ENCODE peak calls at places on chromosomes 12 and 14, in seven cellular contexts. L is A549, E is HCT116, B is SK-N-SH, O is WTC11, W is K562, X is H1. V is an unnamed sample.

GRCh38 chr12:53172352-53172751 is 8.2 kb upstream of the ZNF740 start:
- DNase-seq in L (no peak), E (no peak), B (no peak), O (no peak), W (peak), X (no peak), V (no peak)

GRCh38 chr14:94581127-94581999 is at the start of gene SERPINA5:
- DNase-seq in L (no peak), E (no peak), B (peak), O (peak), W (peak), X (no peak), V (peak)

GRCh38 chr12:106527356-106527755 is 55.4 kb upstream of the RFX4 start:
- DNase-seq in L (no peak), E (no peak), B (no peak), O (no peak), W (no peak), X (no peak), V (no peak)

GRCh38 chr14:36183402-36183801 is 6.9 kb upstream of the PTCSC3 start:
- DNase-seq in L (no peak), E (no peak), B (no peak), O (no peak), W (no peak), X (no peak), V (no peak)

GRCh38 chr12:27919671-27920235 is 52.8 kb downstream of the PTHLH start:
- DNase-seq in L (no peak), E (no peak), B (no peak), O (no peak), W (no peak), X (no peak), V (no peak)

GRCh38 chr12:4107436-4107878 is 166.1 kb upstream of the CCND2 start:
- DNase-seq in L (peak), E (peak), B (peak), O (peak), W (peak), X (peak), V (peak)

GRCh38 chr12:63855299-63855698 is 10.8 kb downstream of the SRGAP1 start:
- DNase-seq in L (no peak), E (no peak), B (no peak), O (no peak), W (no peak), X (no peak), V (no peak)

GRCh38 chr12:78096909-78097597 is 266.4 kb downstream of the NAV3 start:
- DNase-seq in L (no peak), E (no peak), B (peak), O (no peak), W (no peak), X (no peak), V (no peak)

GRCh38 chr14:75847584-75847983 is 134.2 kb downstream of the TGFB3 start:
- DNase-seq in L (no peak), E (no peak), B (no peak), O (no peak), W (no peak), X (no peak), V (no peak)

GRCh38 chr12:122079038-122079531 is 529 bp downstream of the MLXIP start:
- DNase-seq in L (peak), E (no peak), B (peak), O (no peak), W (no peak), X (no peak), V (no peak)

GRCh38 chr12:51921017-51921725 is 13.9 kb downstream of the ACVRL1 start:
- DNase-seq in L (no peak), E (no peak), B (peak), O (no peak), W (no peak), X (no peak), V (no peak)

GRCh38 chr12:67572492-67572891 is 76.1 kb upstream of the DYRK2 start:
- DNase-seq in L (no peak), E (no peak), B (no peak), O (no peak), W (no peak), X (no peak), V (no peak)

GRCh38 chr14:33733310-33733709 is 217.6 kb downstream of the EGLN3 start:
- DNase-seq in L (no peak), E (no peak), B (no peak), O (no peak), W (no peak), X (no peak), V (no peak)

GRCh38 chr12:114679452-114679875 is 4.5 kb downstream of the TBX3 start:
- DNase-seq in L (no peak), E (no peak), B (no peak), O (no peak), W (no peak), X (no peak), V (no peak)

GRCh38 chr12:92224685-92225331 is 79.2 kb upstream of the BTG1 start:
- DNase-seq in L (peak), E (no peak), B (peak), O (no peak), W (peak), X (no peak), V (no peak)

GRCh38 chr12:120144215-120144614 is 27.7 kb upstream of the RAB35 start:
- DNase-seq in L (no peak), E (no peak), B (no peak), O (no peak), W (no peak), X (no peak), V (no peak)
- TF ChIP-seq MAX in L (no peak), E (no peak), B (no peak), O (no peak), W (no peak), X (no peak), V (no peak)

DNA sequence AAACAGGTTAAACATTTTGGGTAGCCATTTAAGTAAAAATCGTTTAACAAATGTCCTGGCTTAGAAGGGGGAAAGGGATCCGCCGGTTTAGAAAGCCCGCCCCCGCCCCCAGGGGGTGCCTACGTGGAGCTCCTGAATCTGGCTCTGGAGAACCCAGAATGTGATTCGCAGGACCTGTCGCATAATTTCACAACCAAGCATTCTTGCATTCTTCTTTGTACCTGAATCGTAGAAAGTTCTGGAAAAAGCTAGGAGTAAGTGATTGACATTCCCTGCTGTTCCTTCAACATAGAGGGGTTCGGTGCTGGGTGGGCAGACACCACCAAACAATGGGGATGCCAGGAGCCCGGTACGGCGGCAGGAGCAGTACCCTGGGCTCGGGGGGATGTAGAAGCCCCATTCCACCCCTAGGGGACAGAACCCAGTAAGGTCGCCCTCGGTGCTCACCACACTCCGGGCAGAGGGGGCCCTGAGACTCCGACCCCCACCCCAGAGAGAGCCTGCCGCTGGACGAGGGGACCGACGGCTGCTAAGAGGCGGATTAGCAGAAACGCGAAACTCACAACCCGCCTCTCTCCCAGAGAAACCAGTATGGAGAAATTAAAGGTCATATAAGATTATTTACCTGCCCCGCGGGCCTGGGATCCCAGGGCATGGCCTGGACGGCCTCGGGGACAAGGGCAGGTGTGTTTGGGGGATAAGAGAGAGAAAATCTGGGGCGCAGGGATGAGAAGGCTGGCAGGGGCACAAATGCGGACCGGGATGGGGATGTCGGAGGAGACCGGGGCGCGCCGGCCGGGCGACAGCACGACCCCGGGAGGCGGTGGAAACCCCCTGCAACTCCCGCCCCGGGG is 547 bp downstream of the CSRP2 start:
- DNase-seq in L (peak), E (peak), B (peak), O (peak), W (peak), X (no peak), V (peak)
- TF ChIP-seq MAX in L (no peak), E (no peak), B (peak), O (no peak), W (no peak), X (no peak), V (no peak)

DNA sequence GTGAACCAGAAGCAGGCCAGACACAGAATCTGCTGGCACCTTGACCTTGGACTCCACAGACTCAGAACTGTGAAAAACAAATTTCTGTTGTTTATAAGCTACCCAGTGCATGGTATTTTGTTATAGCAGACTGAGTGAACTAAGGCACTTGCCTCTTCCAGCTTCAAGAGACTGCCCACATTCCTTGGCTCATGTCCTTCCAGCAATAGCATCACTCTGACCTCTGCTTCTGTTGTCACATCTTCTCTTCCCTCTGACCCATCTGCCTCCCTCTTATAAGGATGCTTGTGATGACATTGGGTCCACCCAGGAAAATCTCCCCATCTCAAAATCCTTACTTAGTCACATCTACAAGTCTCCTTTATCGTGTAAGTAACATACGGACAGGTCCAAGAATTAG is 200.4 kb downstream of the PIK3C2G start:
- DNase-seq in L (no peak), E (no peak), B (no peak), O (no peak), W (no peak), X (no peak), V (no peak)
- TF ChIP-seq MAX in L (no peak), E (no peak), B (no peak), O (no peak), W (no peak), X (no peak), V (no peak)

GRCh38 chr12:32107376-32108267 is 975 bp downstream of the BICD1 start:
- DNase-seq in L (peak), E (peak), B (peak), O (no peak), W (peak), X (no peak), V (peak)
- TF ChIP-seq MAX in L (no peak), E (no peak), B (no peak), O (no peak), W (no peak), X (no peak), V (no peak)

GRCh38 chr12:74365178-74365964 is 172.3 kb upstream of the ATXN7L3B start:
- DNase-seq in L (peak), E (no peak), B (peak), O (peak), W (peak), X (no peak), V (peak)
- TF ChIP-seq MAX in L (no peak), E (no peak), B (no peak), O (peak), W (no peak), X (peak), V (no peak)

GRCh38 chr12:83181074-83181473 is 494.4 kb downstream of the TMTC2 start:
- DNase-seq in L (no peak), E (no peak), B (no peak), O (no peak), W (no peak), X (no peak), V (no peak)
- TF ChIP-seq MAX in L (no peak), E (no peak), B (no peak), O (no peak), W (no peak), X (no peak), V (no peak)

V was measured in HepG2.